ENCODE peak calls at places on chromosomes 2 and 18, in seven cellular contexts. P is AG04450, F is lower lobe of right lung, X is AG09309, K is iPS DF 6.9, W is mammary epithelial cell, A is body of pancreas. R is an unnamed sample.

GRCh38 chr18:58183226-58183625 is 139.2 kb downstream of the NEDD4L start:
- DNase-seq in K (no peak), P (no peak), A (peak; percentile 72), W (no peak), F (peak; percentile 62), X (no peak), R (no peak)

GRCh38 chr2:150007815-150008430 is 420.3 kb upstream of the MMADHC start:
- DNase-seq in A (no peak), F (no peak), K (no peak), P (no peak), W (peak; percentile 18), X (no peak), R (no peak)

GRCh38 chr2:121539722-121540469 is 9.2 kb downstream of the RNU4ATAC start:
- DNase-seq in P (no peak), A (no peak), X (no peak), F (no peak), K (no peak), W (no peak), R (no peak)

GRCh38 chr2:215027775-215028174 is 110.7 kb downstream of the ABCA12 start:
- DNase-seq in A (no peak), W (no peak), P (no peak), F (no peak), X (no peak), K (no peak), R (no peak)

GRCh38 chr18:45107425-45107824 is 426.7 kb downstream of the SETBP1 start:
- DNase-seq in X (peak; percentile 27), F (no peak), A (no peak), K (no peak), W (peak; percentile 51), P (no peak), R (no peak)

GRCh38 chr18:79754831-79755351 is 42.8 kb upstream of the KCNG2 start:
- DNase-seq in P (no peak), X (no peak), W (no peak), F (no peak), A (no peak), K (no peak), R (no peak)

GRCh38 chr2:120134263-120134662 is 88.9 kb downstream of the TMEM185B start:
- DNase-seq in X (peak; percentile 52), W (peak; percentile 96), A (no peak), F (no peak), K (no peak), P (peak; percentile 88), R (no peak)

GRCh38 chr18:59881728-59882685 is 17.8 kb upstream of the PMAIP1 start:
- DNase-seq in F (no peak), K (no peak), X (no peak), A (no peak), P (no peak), W (peak; percentile 12), R (no peak)

GRCh38 chr18:62637807-62638687 is 77.3 kb upstream of the PHLPP1 start:
- DNase-seq in W (peak; percentile 9), F (no peak), X (no peak), A (peak; percentile 58), P (no peak), K (peak; percentile 35), R (no peak)

GRCh38 chr2:210399440-210400041 is 77.0 kb downstream of the LANCL1 start:
- DNase-seq in K (no peak), P (no peak), W (peak; percentile 11), A (no peak), F (no peak), X (no peak), R (no peak)

GRCh38 chr18:49613741-49614151 is 51.9 kb downstream of the LIPG start:
- DNase-seq in A (peak; percentile 22), X (no peak), W (no peak), P (no peak), F (no peak), K (no peak), R (no peak)

GRCh38 chr2:8438476-8438875 is 243.4 kb upstream of the ID2 start:
- DNase-seq in A (no peak), P (no peak), K (no peak), W (no peak), X (no peak), F (peak; percentile 63), R (no peak)

GRCh38 chr2:39264733-39265132 is 21.0 kb upstream of the CDKL4 start:
- DNase-seq in P (no peak), K (no peak), W (no peak), F (no peak), A (no peak), X (no peak), R (no peak)

GRCh38 chr2:237696471-237696870 is 69.1 kb downstream of the LRRFIP1 start:
- DNase-seq in P (no peak), A (no peak), X (no peak), K (no peak), W (no peak), F (no peak), R (no peak)

GRCh38 chr2:65081232-65081685 is 25.0 kb downstream of the CEP68 start:
- DNase-seq in W (no peak), P (no peak), K (no peak), A (no peak), X (no peak), F (no peak), R (no peak)

GRCh38 chr2:176088048-176088936 is 4.2 kb upstream of the HOXD13 start:
- DNase-seq in X (no peak), W (peak; percentile 37), A (peak; percentile 63), K (no peak), P (no peak), F (peak; percentile 64), R (no peak)

GRCh38 chr18:21004721-21005120 is 106.9 kb downstream of the ROCK1 start:
- DNase-seq in K (no peak), X (peak; percentile 86), A (no peak), W (peak; percentile 14), F (no peak), P (peak; percentile 15), R (no peak)

GRCh38 chr2:128369126-128369555 is 50.5 kb upstream of the HS6ST1 start:
- DNase-seq in X (no peak), A (no peak), K (no peak), P (no peak), F (no peak), W (no peak), R (no peak)

GRCh38 chr2:158637357-158637756 is 157.8 kb upstream of the DAPL1 start:
- DNase-seq in P (no peak), A (no peak), X (no peak), K (no peak), F (no peak), W (no peak), R (no peak)

GRCh38 chr2:30447149-30448045 is at the start of gene LCLAT1:
- DNase-seq in F (peak; percentile 93), A (peak; percentile 85), K (peak; percentile 48), P (no peak), W (peak; percentile 67), X (no peak), R (peak; percentile 79)

GRCh38 chr18:12819330-12819729 is 64.7 kb downstream of the PTPN2 start:
- DNase-seq in W (no peak), X (no peak), F (no peak), K (no peak), A (no peak), P (no peak), R (no peak)

GRCh38 chr2:84901593-84902120 is 3.8 kb upstream of the TMSB10 start:
- DNase-seq in K (no peak), F (no peak), P (no peak), A (no peak), W (no peak), X (peak; percentile 70), R (no peak)

GRCh38 chr2:118577202-118577601 is 270.2 kb downstream of the EN1 start:
- DNase-seq in F (no peak), W (no peak), A (no peak), P (no peak), X (no peak), K (no peak), R (no peak)

GRCh38 chr2:231189571-231190495 is 8.6 kb upstream of the ARMC9 start:
- DNase-seq in W (no peak), K (no peak), X (no peak), F (peak; percentile 69), A (peak; percentile 35), P (no peak), R (no peak)

GRCh38 chr2:59277656-59278055 is 1036.5 kb upstream of the FANCL start:
- DNase-seq in F (no peak), K (no peak), A (no peak), P (no peak), X (no peak), W (no peak), R (no peak)

GRCh38 chr18:14999085-14999975 is 251.4 kb downstream of the ANKRD30B start:
- DNase-seq in F (no peak), X (no peak), W (no peak), P (no peak), A (no peak), K (no peak), R (no peak)